ENCODE peak calls at places on chromosomes 7 and 10, in six cellular contexts. Y, M, R, Q, S and K are unnamed samples.

GRCh38 chr7:149171894-149172533 is 23.3 kb upstream of the ZNF282 start:
- DNase-seq in Y (peak; percentile 32), M (no peak), R (no peak), Q (no peak), S (no peak), K (peak; percentile 13)

GRCh38 chr7:50367098-50367497 is 62.6 kb downstream of the IKZF1 start:
- DNase-seq in Y (no peak), M (peak; percentile 66), R (no peak), Q (no peak), S (no peak), K (no peak)

GRCh38 chr7:131602304-131602993 is 46.0 kb upstream of the PODXL start:
- DNase-seq in Y (no peak), M (no peak), R (no peak), Q (peak; percentile 68), S (no peak), K (no peak)

GRCh38 chr10:97647556-97647955 is 7.1 kb downstream of the PI4K2A start:
- DNase-seq in Y (peak; percentile 77), M (no peak), R (no peak), Q (peak; percentile 62), S (no peak), K (peak; percentile 65)

GRCh38 chr10:132510174-132510611 is 27.4 kb upstream of the INPP5A start:
- DNase-seq in Y (no peak), M (no peak), R (no peak), Q (no peak), S (peak; percentile 28), K (no peak)

GRCh38 chr10:65861249-65861648 is 1064.6 kb upstream of the LRRTM3 start:
- DNase-seq in Y (no peak), M (no peak), R (no peak), Q (no peak), S (no peak), K (peak; percentile 0)

GRCh38 chr10:73910764-73911552 is at the start of gene PLAU:
- DNase-seq in Y (no peak), M (peak; percentile 53), R (peak; percentile 56), Q (no peak), S (peak; percentile 72), K (no peak)

GRCh38 chr7:115221484-115221883 is 299.6 kb downstream of the MDFIC start:
- DNase-seq in Y (no peak), M (no peak), R (no peak), Q (peak; percentile 58), S (no peak), K (no peak)

GRCh38 chr10:92691591-92692084 is 1.9 kb downstream of the HHEX start:
- DNase-seq in Y (no peak), M (no peak), R (peak; percentile 56), Q (no peak), S (peak; percentile 78), K (no peak)

GRCh38 chr7:133448012-133448411 is 195.1 kb downstream of the EXOC4 start:
- DNase-seq in Y (no peak), M (no peak), R (no peak), Q (no peak), S (no peak), K (no peak)

GRCh38 chr10:69004821-69005220 is 16.2 kb downstream of the KIFBP start:
- DNase-seq in Y (peak; percentile 72), M (no peak), R (no peak), Q (peak; percentile 72), S (no peak), K (peak; percentile 81)

GRCh38 chr10:115059301-115059898 is 33.8 kb upstream of the ATRNL1 start:
- DNase-seq in Y (no peak), M (no peak), R (no peak), Q (no peak), S (no peak), K (no peak)

GRCh38 chr10:117137031-117137910 is 799 bp downstream of the VAX1 start:
- DNase-seq in Y (no peak), M (no peak), R (peak; percentile 31), Q (peak; percentile 22), S (no peak), K (peak; percentile 16)

GRCh38 chr7:121120921-121121320 is 132.4 kb downstream of the CPED1 start:
- DNase-seq in Y (no peak), M (no peak), R (no peak), Q (no peak), S (no peak), K (no peak)

GRCh38 chr10:118965636-118966035 is 63.9 kb upstream of the NANOS1 start:
- DNase-seq in Y (no peak), M (no peak), R (no peak), Q (no peak), S (no peak), K (no peak)

GRCh38 chr10:109912335-109913282 is 10.7 kb downstream of the XPNPEP1 start:
- DNase-seq in Y (peak; percentile 36), M (no peak), R (no peak), Q (peak; percentile 79), S (no peak), K (peak; percentile 55)

GRCh38 chr10:70462349-70462984 is 16.1 kb upstream of the PALD1 start:
- DNase-seq in Y (no peak), M (no peak), R (peak; percentile 88), Q (peak; percentile 29), S (no peak), K (no peak)

GRCh38 chr7:123709525-123709924 is 39.3 kb downstream of the WASL start:
- DNase-seq in Y (no peak), M (no peak), R (no peak), Q (peak; percentile 20), S (no peak), K (peak; percentile 55)

GRCh38 chr7:123714296-123715080 is 34.3 kb downstream of the WASL start:
- DNase-seq in Y (no peak), M (no peak), R (no peak), Q (peak; percentile 9), S (no peak), K (peak; percentile 28)

GRCh38 chr7:123715198-123715597 is 33.6 kb downstream of the WASL start:
- DNase-seq in Y (no peak), M (no peak), R (no peak), Q (peak; percentile 3), S (no peak), K (no peak)

GRCh38 chr7:123712619-123713018 is 36.2 kb downstream of the WASL start:
- DNase-seq in Y (peak; percentile 19), M (no peak), R (no peak), Q (peak; percentile 71), S (no peak), K (peak; percentile 70)

GRCh38 chr7:123711832-123712293 is 36.9 kb downstream of the WASL start:
- DNase-seq in Y (no peak), M (no peak), R (no peak), Q (no peak), S (no peak), K (no peak)
- H3K4me3 ChIP-seq in Y (no peak overlapping the region), M (no peak overlapping the region), R (no peak overlapping the region), Q (no peak overlapping the region), S (no peak overlapping the region), K (no peak overlapping the region)

GRCh38 chr7:155646669-155647068 is 2.2 kb downstream of the RBM33 start:
- DNase-seq in Y (no peak), M (no peak), R (no peak), Q (no peak), S (no peak), K (no peak)

GRCh38 chr7:155648752-155649339 is 4.4 kb downstream of the RBM33 start:
- DNase-seq in Y (no peak), M (no peak), R (no peak), Q (no peak), S (no peak), K (no peak)

GRCh38 chr7:155645652-155646051 is 1.2 kb downstream of the RBM33 start:
- DNase-seq in Y (no peak), M (no peak), R (no peak), Q (peak; percentile 29), S (no peak), K (no peak)

GRCh38 chr7:155647734-155648133 is 3.3 kb downstream of the RBM33 start:
- DNase-seq in Y (no peak), M (no peak), R (no peak), Q (no peak), S (no peak), K (no peak)

DNA sequence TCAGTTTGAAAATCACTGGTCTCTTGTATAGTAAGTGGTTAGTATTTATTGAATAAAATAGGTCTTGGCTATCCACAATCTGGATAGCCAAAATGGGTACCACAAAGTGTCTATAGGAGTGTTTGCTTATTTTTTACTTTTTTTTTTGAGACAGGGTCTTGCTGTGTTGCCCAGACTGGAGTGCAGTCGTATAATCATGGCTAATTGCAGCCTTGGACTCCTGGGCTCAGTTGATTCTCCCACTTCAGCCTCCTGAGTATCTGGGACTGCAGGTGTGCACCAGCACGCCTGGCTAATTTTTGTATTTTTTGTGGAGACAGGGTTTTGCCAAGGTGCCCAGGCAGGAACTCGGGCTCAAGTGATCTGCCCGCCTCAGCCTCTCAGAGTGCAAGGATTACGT is 2.8 kb downstream of the RBM33 start:
- DNase-seq in Y (no peak), M (no peak), R (no peak), Q (no peak), S (no peak), K (no peak)
- H3K4me3 ChIP-seq in Y (no peak overlapping the region), M (no peak overlapping the region), R (no peak overlapping the region), Q (no peak overlapping the region), S (no peak overlapping the region), K (no peak overlapping the region)

DNA sequence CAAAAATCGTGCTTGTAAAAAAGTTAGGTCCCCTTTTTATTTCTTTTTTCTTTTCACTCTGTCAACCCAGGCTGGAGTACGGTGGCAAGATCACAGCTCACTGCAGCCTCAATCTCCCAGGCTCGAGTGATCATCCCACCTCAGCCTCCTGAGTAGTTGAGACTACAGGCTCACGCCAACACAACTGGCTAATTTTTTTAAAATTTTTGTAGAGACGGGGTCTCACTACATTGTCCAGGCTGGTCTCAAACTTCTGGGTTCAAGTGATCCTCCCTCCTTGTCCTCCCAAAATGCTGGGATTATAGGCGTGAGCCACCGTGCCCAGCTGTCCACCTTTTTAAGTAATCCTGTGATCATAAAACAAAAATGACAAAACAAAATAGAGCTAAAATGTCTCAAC is 19.4 kb upstream of the ARHGAP12 start:
- DNase-seq in Y (no peak), M (no peak), R (no peak), Q (no peak), S (no peak), K (no peak)
- H3K4me3 ChIP-seq in Y (no peak overlapping the region), M (no peak overlapping the region), R (no peak overlapping the region), Q (peak overlapping the region; percentile 8), S (no peak overlapping the region), K (no peak overlapping the region)

GRCh38 chr10:33376976-33377657 is 42.6 kb upstream of the NRP1 start:
- DNase-seq in Y (peak; percentile 92), M (no peak), R (no peak), Q (peak; percentile 77), S (no peak), K (peak; percentile 71)

GRCh38 chr10:33371234-33371633 is 36.8 kb upstream of the NRP1 start:
- DNase-seq in Y (no peak), M (no peak), R (no peak), Q (no peak), S (no peak), K (no peak)

GRCh38 chr10:33376476-33376875 is 42.0 kb upstream of the NRP1 start:
- DNase-seq in Y (no peak), M (no peak), R (no peak), Q (no peak), S (no peak), K (no peak)

GRCh38 chr10:33370434-33370930 is 36.0 kb upstream of the NRP1 start:
- DNase-seq in Y (peak; percentile 38), M (no peak), R (no peak), Q (no peak), S (no peak), K (no peak)

DNA sequence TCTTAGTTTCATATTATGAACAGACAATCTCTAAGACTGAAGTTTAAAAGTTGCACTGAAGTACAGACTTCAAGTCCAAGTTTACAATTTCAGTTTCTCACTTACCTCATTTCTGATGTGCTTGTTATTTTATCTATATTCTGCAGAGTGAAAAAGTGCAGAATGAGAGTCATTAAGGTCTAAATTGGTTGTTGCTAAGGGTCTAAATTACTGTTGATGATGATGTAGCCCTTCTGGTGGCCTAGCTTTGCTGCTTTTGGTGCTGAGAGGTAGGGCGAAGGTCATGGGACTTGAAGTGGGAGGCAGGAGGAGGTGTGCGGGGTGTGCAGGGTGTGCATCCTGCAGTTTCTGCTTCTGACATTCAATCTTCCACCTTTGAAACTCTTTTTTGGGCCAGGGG is 38.8 kb upstream of the NRP1 start:
- DNase-seq in Y (no peak), M (no peak), R (no peak), Q (no peak), S (no peak), K (no peak)
- H3K4me3 ChIP-seq in Y (no peak overlapping the region), M (no peak overlapping the region), R (no peak overlapping the region), Q (no peak overlapping the region), S (no peak overlapping the region), K (no peak overlapping the region)